ENCODE peak calls at places on chromosomes 5 and 9, in four cellular contexts. Q, V, Z and G are unnamed samples.

GRCh38 chr5:67193479-67193878 is 3.1 kb downstream of the CD180 start:
- DNase-seq in Z (no peak), Q (no peak), V (no peak), G (no peak)

GRCh38 chr9:5608298-5609254 is 20.3 kb upstream of the RIC1 start:
- DNase-seq in Z (no peak), Q (no peak), V (no peak), G (peak; percentile 22)

GRCh38 chr5:12947379-12947778 is 997.1 kb downstream of the DNAH5 start:
- DNase-seq in V (no peak), Q (no peak), Z (no peak), G (no peak)

GRCh38 chr5:135011355-135012032 is 22.5 kb downstream of the PITX1 start:
- DNase-seq in V (no peak), Z (no peak), Q (no peak), G (no peak)

GRCh38 chr5:27652505-27652904 is 614.1 kb upstream of the CDH9 start:
- DNase-seq in Z (no peak), V (no peak), Q (no peak), G (no peak)

GRCh38 chr5:151174612-151175101 is 17.1 kb upstream of the ANXA6 start:
- DNase-seq in V (no peak), Q (no peak), Z (no peak), G (no peak)

GRCh38 chr9:129237195-129237611 is 59.1 kb upstream of the IER5L start:
- DNase-seq in Z (peak; percentile 65), V (no peak), Q (no peak), G (peak; percentile 34)

GRCh38 chr5:12242960-12243888 is 339.0 kb upstream of the CTNND2 start:
- DNase-seq in Z (no peak), V (no peak), Q (no peak), G (no peak)

GRCh38 chr9:129172816-129173215 is 5.2 kb downstream of the IER5L start:
- DNase-seq in Q (no peak), Z (no peak), V (no peak), G (no peak)

GRCh38 chr9:95055851-95056551 is 261.5 kb downstream of the FANCC start:
- DNase-seq in Q (no peak), Z (no peak), V (peak; percentile 27), G (no peak)

GRCh38 chr5:150258126-150258525 is 31.4 kb downstream of the CAMK2A start:
- DNase-seq in Q (no peak), Z (no peak), V (no peak), G (peak; percentile 3)

GRCh38 chr5:126056851-126057622 is 366.2 kb upstream of the GRAMD2B start:
- DNase-seq in V (peak; percentile 18), Z (no peak), Q (no peak), G (no peak)

GRCh38 chr5:116032094-116032517 is at the start of gene ARL14EPL:
- DNase-seq in Q (peak; percentile 30), V (no peak), Z (no peak), G (no peak)

GRCh38 chr5:53917095-53917494 is 356.7 kb downstream of the NDUFS4 start:
- DNase-seq in Q (no peak), V (no peak), Z (no peak), G (no peak)

GRCh38 chr5:176901260-176902101 is 2.3 kb upstream of the HK3 start:
- DNase-seq in V (no peak), Q (no peak), Z (no peak), G (peak; percentile 23)

GRCh38 chr5:95620030-95620869 is at the start of gene GPR150:
- DNase-seq in V (peak; percentile 53), Q (peak; percentile 51), Z (peak; percentile 59), G (peak; percentile 78)

GRCh38 chr9:36798350-36799065 is 225.8 kb downstream of the MELK start:
- DNase-seq in Q (no peak), V (peak; percentile 29), Z (no peak), G (no peak)

GRCh38 chr9:120393386-120394057 is 186.4 kb downstream of the CDK5RAP2 start:
- DNase-seq in V (no peak), Q (no peak), Z (no peak), G (no peak)

GRCh38 chr5:90909091-90909503 is 350.5 kb downstream of the ADGRV1 start:
- DNase-seq in V (peak; percentile 10), Z (no peak), Q (no peak), G (no peak)

GRCh38 chr5:89147026-89147425 is 264.0 kb upstream of the MEF2C start:
- DNase-seq in Z (no peak), Q (no peak), V (no peak), G (no peak)

GRCh38 chr5:123170816-123171345 is 81.8 kb downstream of the PRDM6 start:
- DNase-seq in Q (no peak), Z (no peak), V (no peak), G (no peak)

GRCh38 chr5:113390224-113390623 is 44.6 kb downstream of the TSSK1B start:
- DNase-seq in Z (no peak), Q (no peak), V (no peak), G (no peak)

GRCh38 chr5:149265559-149265958 is 6.1 kb upstream of the AFAP1L1 start:
- DNase-seq in Q (no peak), V (no peak), Z (no peak), G (no peak)

GRCh38 chr5:61357745-61358144 is 25.7 kb downstream of the ZSWIM6 start:
- DNase-seq in Z (no peak), V (no peak), Q (no peak), G (peak; percentile 23)

GRCh38 chr5:169164481-169164925 is 136.4 kb downstream of the SLIT3 start:
- DNase-seq in V (no peak), Q (no peak), Z (no peak), G (no peak)

GRCh38 chr5:156680845-156681244 is 169.2 kb upstream of the PPP1R2B start:
- DNase-seq in Q (no peak), Z (no peak), V (no peak), G (no peak)

GRCh38 chr5:149543361-149544198 is 7.7 kb downstream of the CSNK1A1 start:
- DNase-seq in Q (no peak), V (no peak), Z (no peak), G (no peak)

GRCh38 chr5:37667846-37668245 is 172.0 kb downstream of the GDNF start:
- DNase-seq in Z (no peak), V (no peak), Q (no peak), G (no peak)

GRCh38 chr9:107945493-107945892 is 455.9 kb upstream of the KLF4 start:
- DNase-seq in Q (no peak), V (no peak), Z (no peak), G (no peak)